ENCODE peak calls at places on chromosomes 4 and X, in ten cellular contexts. X, C, Q, T, D, Z, A, H, Y and B are unnamed samples.
A peak's percentile ranks its signal among the peaks of the same experiment; 100 is the strongest.

GRCh38 chrX:9341305-9342201 is 123.3 kb upstream of the TBL1X start:
- DNase-seq in X (peak; percentile 88), C (peak; percentile 84), Q (peak; percentile 91), T (peak; percentile 69), D (peak; percentile 39), Z (peak; percentile 69), A (peak; percentile 34), H (peak; percentile 67), Y (peak; percentile 50), B (peak; percentile 67)

GRCh38 chr4:24067781-24068193 is 177.9 kb upstream of the PPARGC1A start:
- DNase-seq in X (no peak), C (peak; percentile 45), Q (no peak), T (peak; percentile 2), D (peak; percentile 1), Z (no peak), A (no peak), H (peak; percentile 46), Y (no peak), B (no peak)

GRCh38 chr4:152778656-152779512 is 646 bp downstream of the TIGD4 start:
- DNase-seq in X (peak; percentile 63), C (peak; percentile 14), Q (no peak), T (peak; percentile 5), D (peak; percentile 29), Z (peak; percentile 7), A (no peak), H (no peak), Y (peak; percentile 65), B (peak; percentile 36)

GRCh38 chr4:116183241-116183640 is 902.1 kb downstream of the TRAM1L1 start:
- DNase-seq in X (no peak), C (no peak), Q (no peak), T (no peak), D (no peak), Z (no peak), A (no peak), H (no peak), Y (no peak), B (no peak)

GRCh38 chr4:173189117-173189693 is 20.6 kb downstream of the GALNT7 start:
- DNase-seq in X (no peak), C (peak; percentile 55), Q (no peak), T (no peak), D (no peak), Z (no peak), A (no peak), H (no peak), Y (no peak), B (no peak)

GRCh38 chrX:153410328-153410727 is 944 bp upstream of the ZFP92 start:
- DNase-seq in X (no peak), C (no peak), Q (no peak), T (no peak), D (no peak), Z (no peak), A (no peak), H (no peak), Y (no peak), B (no peak)

GRCh38 chr4:105936901-105937300 is 41.6 kb downstream of the NPNT start:
- DNase-seq in X (no peak), C (no peak), Q (no peak), T (no peak), D (no peak), Z (no peak), A (peak; percentile 33), H (no peak), Y (peak; percentile 70), B (no peak)

GRCh38 chr4:119746951-119747350 is 118.3 kb upstream of the PDE5A start:
- DNase-seq in X (no peak), C (no peak), Q (no peak), T (no peak), D (no peak), Z (no peak), A (no peak), H (peak; percentile 36), Y (no peak), B (no peak)

GRCh38 chr4:26131711-26132110 is 189.1 kb upstream of the RBPJ start:
- DNase-seq in X (no peak), C (no peak), Q (no peak), T (no peak), D (no peak), Z (no peak), A (no peak), H (no peak), Y (no peak), B (peak; percentile 47)

GRCh38 chr4:90542216-90542615 is 415.0 kb downstream of the CCSER1 start:
- DNase-seq in X (no peak), C (no peak), Q (no peak), T (no peak), D (no peak), Z (no peak), A (no peak), H (no peak), Y (no peak), B (no peak)

GRCh38 chr4:38818441-38818976 is 13.9 kb upstream of the TLR1 start:
- DNase-seq in X (no peak), C (no peak), Q (no peak), T (no peak), D (no peak), Z (no peak), A (no peak), H (no peak), Y (no peak), B (no peak)

GRCh38 chr4:163681208-163681821 is 186.8 kb downstream of the TMA16 start:
- DNase-seq in X (no peak), C (peak; percentile 57), Q (no peak), T (peak; percentile 25), D (peak; percentile 45), Z (peak; percentile 38), A (no peak), H (no peak), Y (peak; percentile 87), B (peak; percentile 65)

GRCh38 chrX:46433892-46434291 is 111.3 kb downstream of the ZNF674 start:
- DNase-seq in X (no peak), C (peak; percentile 2), Q (no peak), T (no peak), D (no peak), Z (no peak), A (no peak), H (no peak), Y (no peak), B (no peak)

GRCh38 chr4:135319685-135320084 is 1118.1 kb upstream of the PABPC4L start:
- DNase-seq in X (no peak), C (peak; percentile 1), Q (no peak), T (peak; percentile 9), D (no peak), Z (no peak), A (no peak), H (no peak), Y (peak; percentile 45), B (no peak)

GRCh38 chr4:113673450-113673849 is 88.1 kb downstream of the CAMK2D start:
- DNase-seq in X (no peak), C (no peak), Q (no peak), T (no peak), D (no peak), Z (no peak), A (peak; percentile 47), H (no peak), Y (peak; percentile 42), B (no peak)

GRCh38 chr4:52051213-52051614 is at the start of gene SPATA18:
- DNase-seq in X (peak; percentile 72), C (no peak), Q (no peak), T (peak; percentile 2), D (peak; percentile 67), Z (peak; percentile 35), A (peak; percentile 28), H (peak; percentile 13), Y (peak; percentile 12), B (no peak)

GRCh38 chr4:38529189-38530115 is 134.5 kb upstream of the KLF3 start:
- DNase-seq in X (peak; percentile 93), C (no peak), Q (no peak), T (no peak), D (peak; percentile 72), Z (peak; percentile 48), A (no peak), H (peak; percentile 23), Y (peak; percentile 8), B (peak; percentile 67)

GRCh38 chr4:40418430-40419230 is 83.5 kb downstream of the CHRNA9 start:
- DNase-seq in X (no peak), C (no peak), Q (no peak), T (peak; percentile 76), D (peak; percentile 80), Z (no peak), A (no peak), H (no peak), Y (no peak), B (no peak)

GRCh38 chrX:150581093-150581775 is 12.8 kb downstream of the MTM1 start:
- DNase-seq in X (no peak), C (peak; percentile 66), Q (no peak), T (peak; percentile 37), D (no peak), Z (no peak), A (no peak), H (no peak), Y (no peak), B (no peak)

GRCh38 chrX:48914593-48915493 is 3.4 kb upstream of the SLC35A2 start:
- DNase-seq in X (peak; percentile 69), C (no peak), Q (no peak), T (no peak), D (no peak), Z (no peak), A (no peak), H (no peak), Y (no peak), B (no peak)
- H3K4me1 ChIP-seq in X (peaks cover 21% of the 10 kb centered on the region), C (no peaks in the 10 kb centered on the region), Q (peaks cover 46% of the 10 kb centered on the region), T (peaks cover 26% of the 10 kb centered on the region), D (no peaks in the 10 kb centered on the region), Z (no peaks in the 10 kb centered on the region), A (peaks cover 1% of the 10 kb centered on the region), H (peaks cover 5% of the 10 kb centered on the region), Y (peaks cover 19% of the 10 kb centered on the region), B (peaks cover 60% of the 10 kb centered on the region)

GRCh38 chr4:41992967-41993857 is 2.9 kb downstream of the SLC30A9 start:
- DNase-seq in X (no peak), C (no peak), Q (no peak), T (no peak), D (no peak), Z (no peak), A (no peak), H (no peak), Y (no peak), B (no peak)
- H3K4me1 ChIP-seq in X (peaks cover 8% of the 10 kb centered on the region), C (peaks cover 6% of the 10 kb centered on the region), Q (peaks cover 32% of the 10 kb centered on the region), T (peaks cover 22% of the 10 kb centered on the region), D (peaks cover 6% of the 10 kb centered on the region), Z (peaks cover 12% of the 10 kb centered on the region), A (no peaks in the 10 kb centered on the region), H (peaks cover 20% of the 10 kb centered on the region), Y (peaks cover 11% of the 10 kb centered on the region), B (peaks cover 32% of the 10 kb centered on the region)

GRCh38 chr4:2482192-2482591 is 13.3 kb downstream of the RNF4 start:
- DNase-seq in X (peak; percentile 61), C (no peak), Q (no peak), T (no peak), D (no peak), Z (no peak), A (no peak), H (no peak), Y (no peak), B (no peak)
- H3K4me1 ChIP-seq in X (peaks cover 64% of the 10 kb centered on the region), C (no peaks in the 10 kb centered on the region), Q (peaks cover 100% of the 10 kb centered on the region), T (peaks cover 7% of the 10 kb centered on the region), D (peaks cover 38% of the 10 kb centered on the region), Z (peaks cover 25% of the 10 kb centered on the region), A (peaks cover 2% of the 10 kb centered on the region), H (peaks cover 79% of the 10 kb centered on the region), Y (peaks cover 69% of the 10 kb centered on the region), B (peaks cover 95% of the 10 kb centered on the region)

DNA sequence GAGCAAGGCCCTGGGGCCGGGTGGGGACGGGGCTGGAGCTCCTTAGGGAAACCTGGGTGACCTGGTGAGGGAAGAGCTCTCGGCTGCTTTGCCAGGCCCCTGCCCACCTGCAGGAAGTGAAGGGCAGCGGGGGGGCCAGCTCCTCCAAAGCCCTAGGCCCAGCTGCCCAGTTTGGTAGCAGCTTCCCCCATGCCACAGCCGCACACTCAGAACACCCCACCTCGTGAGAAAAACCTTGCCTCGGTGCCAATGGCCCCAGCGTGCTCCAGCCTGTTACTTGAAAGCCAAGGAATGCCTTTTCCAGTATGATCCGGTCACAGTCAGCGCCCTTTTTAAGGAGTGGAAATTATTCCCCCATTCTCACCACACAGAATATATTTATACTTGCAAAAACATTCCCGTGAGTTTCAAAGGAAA is 38.3 kb downstream of the ACOX3 start:
- DNase-seq in X (no peak), C (no peak), Q (no peak), T (no peak), D (no peak), Z (no peak), A (no peak), H (no peak), Y (no peak), B (no peak)
- H3K4me1 ChIP-seq in X (peaks cover 11% of the 10 kb centered on the region), C (no peaks in the 10 kb centered on the region), Q (peaks cover 45% of the 10 kb centered on the region), T (peaks cover 3% of the 10 kb centered on the region), D (no peaks in the 10 kb centered on the region), Z (no peaks in the 10 kb centered on the region), A (no peaks in the 10 kb centered on the region), H (peaks cover 25% of the 10 kb centered on the region), Y (peaks cover 6% of the 10 kb centered on the region), B (no peaks in the 10 kb centered on the region)